ENCODE peak calls at places on chromosomes 4 and X, in ten cellular contexts. F is NCI-H446; W is NCI-H1930; U is HT-29; Q is nephron progenitor cell; M is stimulated activated CD4-positive, alpha-beta T cell treated with anti-CD3 and anti-CD28 coated beads, Interleukin-2, amount 100 ng/mL, for 48 hours; D is kidney tubule cell; C is AG04450; V is M059J; I is NT2/D1. A is an unnamed sample.

GRCh38 chr4:110533590-110533910 is 57.6 kb downstream of the ENPEP start:
- DNase-seq in F (no peak), W (no peak), U (no peak), Q (no peak), M (no peak), D (no peak), C (no peak), V (no peak), I (no peak), A (no peak)

GRCh38 chr4:108706289-108706688 is 55.9 kb downstream of the OSTC start:
- DNase-seq in F (no peak), W (no peak), U (no peak), Q (no peak), M (no peak), D (no peak), C (no peak), V (no peak), I (no peak), A (no peak)

GRCh38 chrX:103536071-103536470 is 16.8 kb upstream of the RAB40A start:
- DNase-seq in F (no peak), W (no peak), U (no peak), Q (no peak), M (no peak), D (no peak), C (no peak), V (no peak), I (no peak), A (no peak)

GRCh38 chr4:38131371-38132139 is 171.4 kb downstream of the PTTG2 start:
- DNase-seq in F (no peak), W (no peak), U (no peak), Q (no peak), M (peak), D (peak), C (no peak), V (peak), I (peak), A (no peak)

GRCh38 chrX:17456526-17456925 is 81.5 kb downstream of the NHS start:
- DNase-seq in F (peak), W (no peak), U (no peak), Q (no peak), M (no peak), D (no peak), C (no peak), V (no peak), I (no peak), A (no peak)

GRCh38 chr4:39933689-39934590 is 43.8 kb downstream of the PDS5A start:
- DNase-seq in F (no peak), W (no peak), U (no peak), Q (no peak), M (no peak), D (peak), C (peak), V (peak), I (no peak), A (no peak)

GRCh38 chr4:139869810-139870209 is 204.2 kb downstream of the MGST2 start:
- DNase-seq in F (no peak), W (no peak), U (no peak), Q (no peak), M (no peak), D (no peak), C (no peak), V (no peak), I (no peak), A (no peak)

GRCh38 chrX:131650637-131651410 is 107.0 kb downstream of the OR13H1 start:
- DNase-seq in F (no peak), W (no peak), U (no peak), Q (no peak), M (no peak), D (peak), C (no peak), V (peak), I (no peak), A (no peak)

GRCh38 chr4:1081689-1082040 is 31.7 kb downstream of the RNF212 start:
- DNase-seq in F (no peak), W (no peak), U (peak), Q (no peak), M (no peak), D (no peak), C (no peak), V (no peak), I (no peak), A (no peak)

GRCh38 chr4:25884040-25884788 is 21.4 kb upstream of the SEL1L3 start:
- DNase-seq in F (no peak), W (no peak), U (no peak), Q (no peak), M (no peak), D (peak), C (peak), V (peak), I (no peak), A (no peak)

GRCh38 chr4:3243066-3243775 is 5.7 kb upstream of the MSANTD1 start:
- DNase-seq in F (no peak), W (no peak), U (no peak), Q (no peak), M (no peak), D (no peak), C (no peak), V (no peak), I (no peak), A (no peak)

GRCh38 chrX:153667281-153667831 is 6.3 kb downstream of the PNCK start:
- DNase-seq in F (no peak), W (no peak), U (no peak), Q (no peak), M (no peak), D (no peak), C (no peak), V (no peak), I (no peak), A (no peak)

GRCh38 chrX:135340827-135341226 is 31.5 kb downstream of the ETDC start:
- DNase-seq in F (no peak), W (no peak), U (no peak), Q (no peak), M (no peak), D (no peak), C (no peak), V (peak), I (no peak), A (no peak)

GRCh38 chr4:44121210-44121609 is 327.4 kb downstream of the KCTD8 start:
- DNase-seq in F (no peak), W (no peak), U (no peak), Q (no peak), M (no peak), D (no peak), C (no peak), V (no peak), I (no peak), A (no peak)

GRCh38 chr4:337932-338758 is 531 bp downstream of the ZNF141 start:
- DNase-seq in F (no peak), W (no peak), U (no peak), Q (peak), M (peak), D (peak), C (no peak), V (peak), I (no peak), A (no peak)

GRCh38 chr4:21046121-21046520 is 345.9 kb downstream of the PACRGL start:
- DNase-seq in F (no peak), W (no peak), U (no peak), Q (no peak), M (no peak), D (peak), C (no peak), V (peak), I (no peak), A (no peak)

GRCh38 chrX:40097101-40097491 is 662 bp downstream of the BCOR start:
- DNase-seq in F (no peak), W (no peak), U (no peak), Q (no peak), M (no peak), D (no peak), C (no peak), V (peak), I (no peak), A (no peak)

GRCh38 chrX:78321809-78322208 is 5.6 kb downstream of the CYSLTR1 start:
- DNase-seq in F (no peak), W (no peak), U (peak), Q (no peak), M (no peak), D (no peak), C (no peak), V (peak), I (no peak), A (peak)

GRCh38 chrX:12758291-12758690 is 32.9 kb upstream of the PRPS2 start:
- DNase-seq in F (no peak), W (no peak), U (no peak), Q (no peak), M (no peak), D (no peak), C (no peak), V (peak), I (no peak), A (no peak)

GRCh38 chr4:186192068-186192751 is 843 bp downstream of the CYP4V2 start:
- DNase-seq in F (no peak), W (no peak), U (peak), Q (peak), M (peak), D (peak), C (no peak), V (peak), I (no peak), A (no peak)

GRCh38 chr4:43835869-43836268 is 612.7 kb downstream of the KCTD8 start:
- DNase-seq in F (no peak), W (no peak), U (no peak), Q (no peak), M (no peak), D (no peak), C (no peak), V (no peak), I (no peak), A (no peak)

GRCh38 chr4:13481569-13481968 is 2.6 kb downstream of the RAB28 start:
- DNase-seq in F (no peak), W (no peak), U (peak), Q (no peak), M (no peak), D (peak), C (no peak), V (peak), I (no peak), A (no peak)

GRCh38 chr4:173752610-173753009 is 222.6 kb upstream of the HAND2 start:
- DNase-seq in F (peak), W (no peak), U (peak), Q (peak), M (peak), D (peak), C (no peak), V (peak), I (peak), A (no peak)

GRCh38 chr4:6848717-6849305 is 60.8 kb upstream of the TBC1D14 start:
- DNase-seq in F (no peak), W (no peak), U (no peak), Q (no peak), M (no peak), D (no peak), C (no peak), V (no peak), I (no peak), A (no peak)

GRCh38 chrX:68895339-68896250 is 66.8 kb downstream of the EFNB1 start:
- DNase-seq in F (no peak), W (no peak), U (peak), Q (no peak), M (no peak), D (peak), C (peak), V (peak), I (no peak), A (no peak)

GRCh38 chr4:158255727-158256324 is 45.5 kb downstream of the TMEM144 start:
- DNase-seq in F (no peak), W (no peak), U (peak), Q (no peak), M (no peak), D (peak), C (peak), V (peak), I (no peak), A (no peak)

GRCh38 chr4:37445023-37445422 is 200.5 kb downstream of the NWD2 start:
- DNase-seq in F (no peak), W (no peak), U (no peak), Q (no peak), M (no peak), D (no peak), C (no peak), V (no peak), I (no peak), A (no peak)

A was measured in NCI-H1436 treated with DMSO at 0.1 percent for 48 hours.